ENCODE peak calls at places on chromosomes 6 and 20, in four cellular contexts. Y is stimulated activated CD8-positive, alpha-beta memory T cell treated with anti-CD3 and anti-CD28 coated beads, Interleukin-7, amount 100 ng/mL, for 48 hours; O is astrocyte of the spinal cord; I is stimulated activated CD4-positive, alpha-beta T cell treated with anti-CD3 and anti-CD28 coated beads, TNF-alpha, amount 100 ng/mL, for 48 hours. Q is an unnamed sample.

GRCh38 chr6:3316363-3316762 is 57.6 kb downstream of the PSMG4 start:
- DNase-seq in Y (no peak), O (no peak), I (no peak), Q (no peak)

GRCh38 chr20:54324041-54324440 is 116.2 kb downstream of the PFDN4 start:
- DNase-seq in Y (no peak), O (no peak), I (no peak), Q (no peak)

GRCh38 chr6:393391-394221 is 2.1 kb downstream of the IRF4 start:
- DNase-seq in O (no peak), I (no peak), Y (no peak), Q (no peak)

GRCh38 chr20:44594730-44595129 is 12.4 kb downstream of the PKIG start:
- DNase-seq in Y (no peak), O (peak), I (no peak), Q (no peak)

GRCh38 chr6:57421503-57421902 is 104.1 kb downstream of the PRIM2 start:
- DNase-seq in O (no peak), I (no peak), Y (no peak), Q (no peak)

GRCh38 chr20:57902478-57902877 is 192.7 kb upstream of the PMEPA1 start:
- DNase-seq in O (peak), Y (no peak), I (no peak), Q (no peak)

GRCh38 chr6:111080713-111081112 is 6.6 kb upstream of the SLC16A10 start:
- DNase-seq in I (no peak), Y (no peak), O (no peak), Q (no peak)

GRCh38 chr6:13762648-13763441 is 51.2 kb upstream of the RANBP9 start:
- DNase-seq in I (no peak), Y (no peak), O (peak), Q (no peak)

GRCh38 chr6:106560966-106561740 is 68.1 kb downstream of the RTN4IP1 start:
- DNase-seq in O (peak), I (no peak), Y (no peak), Q (no peak)

GRCh38 chr20:32667030-32667429 is 6.7 kb downstream of the C20orf203 start:
- DNase-seq in Y (no peak), O (no peak), I (no peak), Q (no peak)

GRCh38 chr6:118574051-118574865 is 26.2 kb downstream of the PLN start:
- DNase-seq in O (no peak), Y (no peak), I (no peak), Q (no peak)